ENCODE peak calls at places on chromosomes 6 and 20, in eight cellular contexts. G is activated CD4-positive, alpha-beta T cell treated with anti-CD3 and anti-CD28 coated beads for 36 hours; E is IMR-90; B is A172; Y is RWPE1; K is HEK293T; M is activated CD4-positive, alpha-beta memory T cell treated with anti-CD3 and anti-CD28 coated beads, Interleukin-2, amount 10 ng/mL, durations not matched to agents 7 days and 5 days; X is BJ. S is an unnamed sample.
A peak's percentile ranks its signal among the peaks of the same experiment; 100 is the strongest.

GRCh38 chr6:134437376-134437775 is 119.5 kb upstream of the SGK1 start:
- DNase-seq in G (peak; percentile 63), E (peak; percentile 75), K (no peak), Y (no peak), B (peak; percentile 29), M (peak; percentile 54), X (no peak), S (peak; percentile 4)

GRCh38 chr6:127938701-127939100 is 37.8 kb upstream of the THEMIS start:
- DNase-seq in K (no peak), B (peak; percentile 35), X (no peak), M (no peak), G (no peak), Y (no peak), E (peak; percentile 64), S (peak; percentile 20)

GRCh38 chr20:11274137-11274536 is 600.3 kb upstream of the JAG1 start:
- DNase-seq in X (no peak), K (peak; percentile 60), Y (peak; percentile 73), B (peak; percentile 73), G (no peak), M (no peak), E (peak; percentile 79), S (no peak)

GRCh38 chr20:63624486-63624885 is 2.4 kb downstream of the GMEB2 start:
- DNase-seq in X (no peak), G (no peak), Y (no peak), K (peak; percentile 42), E (peak; percentile 49), M (no peak), B (no peak), S (no peak)

GRCh38 chr6:26322645-26323482 is 42.1 kb upstream of the BTN3A2 start:
- DNase-seq in M (peak; percentile 54), G (peak; percentile 77), X (peak; percentile 77), E (peak; percentile 96), B (peak; percentile 97), K (no peak), Y (no peak), S (peak; percentile 73)

GRCh38 chr6:162363757-162364156 is 363.8 kb downstream of the PRKN start:
- DNase-seq in E (no peak), Y (no peak), X (no peak), K (no peak), G (no peak), B (no peak), M (no peak), S (no peak)

GRCh38 chr6:99802396-99803031 is 191.5 kb downstream of the MCHR2 start:
- DNase-seq in X (no peak), M (no peak), Y (peak; percentile 11), K (no peak), G (peak; percentile 12), E (no peak), B (no peak), S (no peak)

GRCh38 chr6:149306967-149307366 is 10.5 kb upstream of the TAB2 start:
- DNase-seq in K (no peak), B (peak; percentile 19), X (no peak), G (no peak), M (no peak), E (peak; percentile 32), Y (no peak), S (no peak)

GRCh38 chr6:168248148-168248620 is 71.4 kb downstream of the DACT2 start:
- DNase-seq in K (no peak), X (no peak), Y (no peak), B (no peak), G (no peak), E (no peak), M (no peak), S (no peak)

GRCh38 chr20:33010133-33010504 is 2.6 kb downstream of the BPIFB2 start:
- DNase-seq in B (no peak), M (no peak), K (no peak), G (no peak), Y (no peak), E (no peak), X (no peak), S (no peak)

GRCh38 chr6:167662881-167663205 is 163.9 kb upstream of the AFDN start:
- DNase-seq in G (no peak), X (no peak), K (no peak), E (no peak), Y (no peak), M (no peak), B (no peak), S (no peak)

GRCh38 chr6:82875573-82876185 is 190.0 kb downstream of the UBE3D start:
- DNase-seq in Y (peak; percentile 91), M (no peak), X (peak; percentile 31), E (peak; percentile 91), G (no peak), B (peak; percentile 88), K (no peak), S (no peak)

GRCh38 chr6:153947817-153948447 is 91.1 kb upstream of the OPRM1 start:
- DNase-seq in Y (peak; percentile 5), B (peak; percentile 27), M (no peak), G (peak; percentile 14), X (no peak), E (no peak), K (peak; percentile 63), S (no peak)

GRCh38 chr20:58892126-58892931 is 39.8 kb downstream of the GNAS start:
- DNase-seq in M (peak; percentile 74), B (peak; percentile 49), X (no peak), K (peak; percentile 69), E (peak; percentile 50), G (peak; percentile 92), Y (peak; percentile 75), S (peak; percentile 72)

GRCh38 chr6:79170915-79171314 is 63.6 kb downstream of the HMGN3 start:
- DNase-seq in M (no peak), X (no peak), K (no peak), Y (peak; percentile 51), B (no peak), G (no peak), E (peak; percentile 1), S (no peak)

GRCh38 chr6:146041282-146041681 is 12.4 kb downstream of the GRM1 start:
- DNase-seq in Y (no peak), B (no peak), K (peak; percentile 62), G (peak; percentile 6), E (no peak), M (no peak), X (no peak), S (no peak)

GRCh38 chr20:48170625-48171024 is 385.3 kb upstream of the SULF2 start:
- DNase-seq in X (no peak), B (no peak), E (no peak), Y (no peak), K (no peak), G (no peak), M (no peak), S (no peak)

GRCh38 chr6:149938571-149939462 is 3.0 kb upstream of the ULBP2 start:
- DNase-seq in X (no peak), K (no peak), G (peak; percentile 65), B (no peak), M (peak; percentile 52), E (no peak), Y (no peak), S (peak; percentile 76)

GRCh38 chr6:22043284-22043962 is 253.4 kb downstream of the PRL start:
- DNase-seq in E (peak; percentile 31), M (no peak), G (no peak), X (no peak), B (peak; percentile 70), Y (no peak), K (no peak), S (no peak)

GRCh38 chr6:24796616-24797290 is 2.0 kb downstream of the ARMH2 start:
- DNase-seq in B (no peak), E (no peak), M (no peak), G (peak; percentile 25), X (no peak), K (no peak), Y (no peak), S (no peak)

GRCh38 chr20:59042151-59042795 is at the start of gene PRELID3B:
- DNase-seq in B (no peak), Y (peak; percentile 65), X (no peak), K (no peak), G (no peak), M (no peak), E (no peak), S (no peak)

GRCh38 chr6:137358273-137358672 is 135.9 kb downstream of the OLIG3 start:
- DNase-seq in M (no peak), Y (no peak), E (no peak), B (no peak), X (no peak), G (no peak), K (no peak), S (no peak)

GRCh38 chr6:46490425-46491200 is 636 bp downstream of the RCAN2 start:
- DNase-seq in K (peak; percentile 54), M (no peak), B (no peak), G (no peak), Y (no peak), X (no peak), E (no peak), S (no peak)

GRCh38 chr6:131756039-131756438 is 45.2 kb upstream of the CTAGE9 start:
- DNase-seq in K (no peak), Y (no peak), X (peak; percentile 45), B (peak; percentile 14), M (no peak), E (no peak), G (no peak), S (no peak)

GRCh38 chr6:12798326-12798725 is 81.8 kb downstream of the PHACTR1 start:
- DNase-seq in K (no peak), G (no peak), B (no peak), X (no peak), M (no peak), Y (no peak), E (no peak), S (no peak)

GRCh38 chr20:23131766-23132165 is 45.6 kb upstream of the CD93 start:
- DNase-seq in M (no peak), Y (no peak), K (no peak), X (no peak), E (no peak), G (no peak), B (no peak), S (no peak)

GRCh38 chr20:840858-841567 is 7.5 kb downstream of the FAM110A start:
- DNase-seq in G (peak; percentile 65), X (no peak), M (no peak), E (no peak), B (no peak), K (no peak), Y (peak; percentile 58), S (no peak)

GRCh38 chr6:10136636-10137035 is 278.2 kb downstream of the TFAP2A start:
- DNase-seq in K (no peak), E (no peak), M (no peak), B (no peak), X (no peak), G (no peak), Y (peak; percentile 81), S (no peak)

GRCh38 chr6:154510144-154510905 is at the start of gene CNKSR3:
- DNase-seq in B (peak; percentile 74), G (peak; percentile 64), E (peak; percentile 95), M (no peak), K (peak; percentile 91), Y (peak; percentile 74), X (peak; percentile 72), S (no peak)

GRCh38 chr20:7094438-7094997 is 327.0 kb downstream of the BMP2 start:
- DNase-seq in M (no peak), X (no peak), Y (peak; percentile 62), E (peak; percentile 0), B (no peak), K (peak; percentile 55), G (peak; percentile 40), S (no peak)